ENCODE peak calls at places on chromosomes 11 and 22, in ten cellular contexts. L, B, T, P, X, G, I, K, F and J are unnamed samples. For H3K9me3 and H3K4me1, the result is how much of the 10 kb centered on the place peaks cover.

GRCh38 chr11:105152556-105152955 is 13.0 kb upstream of the CARD18 start:
- DNase-seq in K (no peak), P (no peak), I (no peak), X (no peak), T (no peak), B (no peak), G (no peak), F (no peak), L (no peak), J (no peak)

GRCh38 chr11:67300756-67301312 is 2.5 kb upstream of the SSH3 start:
- DNase-seq in G (no peak), F (peak), X (no peak), P (peak), L (no peak), I (no peak), K (peak), T (no peak), B (peak), J (no peak)

GRCh38 chr11:17601206-17602075 is 54.4 kb downstream of the OTOG start:
- DNase-seq in F (no peak), B (peak), G (no peak), T (no peak), L (peak), I (no peak), K (no peak), P (no peak), X (peak), J (no peak)

GRCh38 chr11:128207861-128208321 is 379.5 kb downstream of the ETS1 start:
- DNase-seq in I (no peak), F (no peak), K (no peak), X (no peak), P (no peak), L (no peak), G (peak), T (no peak), B (no peak), J (no peak)

GRCh38 chr22:37256075-37256726 is 12.1 kb upstream of the RAC2 start:
- DNase-seq in T (no peak), L (no peak), K (no peak), X (no peak), F (no peak), P (no peak), G (no peak), B (no peak), I (no peak), J (no peak)

GRCh38 chr11:17714356-17714854 is 5.0 kb upstream of the MYOD1 start:
- DNase-seq in K (no peak), L (no peak), P (no peak), B (no peak), T (no peak), X (no peak), I (no peak), G (no peak), F (no peak), J (no peak)

GRCh38 chr11:128334311-128335044 is 252.9 kb downstream of the ETS1 start:
- DNase-seq in G (no peak), I (no peak), L (no peak), K (no peak), X (no peak), T (no peak), B (peak), F (no peak), P (peak), J (peak)

GRCh38 chr11:118132385-118133151 is 20.1 kb downstream of the SCN4B start:
- DNase-seq in F (no peak), G (no peak), P (no peak), L (peak), T (no peak), X (no peak), K (no peak), B (peak), I (no peak), J (no peak)

GRCh38 chr11:61861634-61862033 is 29.7 kb downstream of the FADS3 start:
- DNase-seq in P (no peak), L (no peak), G (no peak), I (no peak), X (no peak), T (no peak), B (no peak), K (no peak), F (no peak), J (no peak)

GRCh38 chr22:19287076-19287724 is 4.3 kb downstream of the CLTCL1 start:
- DNase-seq in L (no peak), I (no peak), K (no peak), T (no peak), P (no peak), X (no peak), G (no peak), F (no peak), B (no peak), J (no peak)

GRCh38 chr22:41582694-41583093 is 6.9 kb downstream of the PMM1 start:
- DNase-seq in L (no peak), F (no peak), P (no peak), G (no peak), B (no peak), K (no peak), T (no peak), X (no peak), I (no peak), J (no peak)

GRCh38 chr11:56513280-56513679 is 22.1 kb upstream of the OR5M8 start:
- DNase-seq in G (no peak), P (no peak), I (no peak), X (no peak), F (no peak), B (no peak), L (no peak), T (no peak), K (no peak), J (no peak)

GRCh38 chr11:112044961-112045360 is 19.8 kb downstream of the DLAT start:
- DNase-seq in X (peak), T (no peak), P (no peak), L (no peak), I (no peak), G (no peak), B (no peak), F (no peak), K (no peak), J (no peak)

GRCh38 chr11:92180664-92181251 is 43.9 kb upstream of the FAT3 start:
- DNase-seq in P (no peak), F (no peak), B (no peak), G (no peak), I (no peak), L (no peak), T (no peak), X (no peak), K (no peak), J (no peak)

GRCh38 chr11:94297967-94298576 is 6.3 kb upstream of the IZUMO1R start:
- DNase-seq in T (no peak), X (no peak), K (no peak), I (no peak), P (no peak), B (no peak), G (no peak), L (no peak), F (no peak), J (no peak)

GRCh38 chr11:103700605-103701004 is 335.8 kb upstream of the DDI1 start:
- DNase-seq in G (no peak), B (no peak), X (no peak), F (no peak), K (no peak), P (no peak), L (no peak), I (no peak), T (no peak), J (no peak)

GRCh38 chr11:10722307-10722706 is 28.7 kb upstream of the CTR9 start:
- DNase-seq in L (no peak), X (no peak), P (no peak), G (no peak), T (peak), K (no peak), I (no peak), F (no peak), B (no peak), J (no peak)

GRCh38 chr22:36419177-36419911 is 31.6 kb upstream of the MYH9 start:
- DNase-seq in P (no peak), X (peak), K (peak), G (no peak), L (no peak), T (no peak), B (peak), I (no peak), F (peak), J (peak)

GRCh38 chr11:367956-368413 is 1.3 kb upstream of the B4GALNT4 start:
- DNase-seq in B (no peak), X (no peak), L (no peak), I (no peak), K (no peak), F (no peak), P (no peak), G (no peak), T (peak), J (no peak)

GRCh38 chr11:40118780-40119179 is 1340.7 kb downstream of the LRRC4C start:
- DNase-seq in B (no peak), L (peak), X (no peak), T (no peak), G (no peak), K (no peak), I (no peak), P (no peak), F (no peak), J (no peak)

GRCh38 chr22:37014835-37015586 is 4.2 kb downstream of the TST start:
- DNase-seq in T (no peak), F (peak), P (no peak), K (no peak), B (no peak), X (no peak), I (no peak), G (no peak), L (peak), J (peak)

DNA sequence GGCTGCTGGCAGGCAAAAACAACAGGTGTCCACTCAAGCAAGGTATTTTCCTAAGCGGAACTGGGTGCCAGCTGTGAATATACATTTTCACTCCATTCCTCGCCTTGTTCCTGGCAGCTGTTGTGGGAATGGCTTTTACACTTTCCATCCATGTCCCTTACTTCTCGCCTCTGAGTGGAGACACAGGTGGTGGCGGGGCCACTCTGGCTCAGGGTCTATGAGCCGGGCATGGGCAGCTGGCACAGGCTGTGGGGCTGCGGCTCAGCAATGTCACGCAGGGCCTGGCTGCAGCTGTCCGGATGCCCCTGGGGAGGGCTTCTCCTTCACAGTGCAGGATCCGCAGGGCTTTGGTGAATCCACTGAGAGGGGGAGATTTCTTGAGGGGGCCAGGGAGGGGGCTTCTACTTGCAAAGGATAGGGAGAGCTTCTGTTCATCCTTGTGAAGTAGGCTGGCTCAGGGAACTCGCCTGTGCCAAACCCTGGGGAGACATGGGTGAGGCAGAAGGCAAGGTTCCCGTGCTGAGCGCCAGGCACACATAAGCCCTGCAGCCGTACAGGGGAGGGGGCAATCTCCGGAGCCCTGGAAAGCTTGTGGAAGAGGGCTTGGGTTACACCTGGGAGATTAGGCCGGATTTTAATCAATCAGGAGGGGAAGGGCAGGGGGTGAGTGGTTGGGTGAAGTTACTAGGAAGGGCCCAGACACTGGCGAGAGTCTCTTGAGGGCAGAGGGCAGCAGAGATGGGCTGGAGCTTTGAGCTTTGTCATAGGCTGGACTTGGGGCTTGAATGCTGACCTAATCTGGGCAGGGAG is 45.7 kb downstream of the KCNQ1OT1 start:
- DNase-seq in G (no peak), X (no peak), F (no peak), I (no peak), B (no peak), T (peak), P (peak), L (no peak), K (no peak), J (no peak)
- H3K9me3 ChIP-seq in G (half or more), X (under half), F (under half), I (half or more), B (under half), T (under half), P (under half), L (under half), K (half or more), J (under half)

DNA sequence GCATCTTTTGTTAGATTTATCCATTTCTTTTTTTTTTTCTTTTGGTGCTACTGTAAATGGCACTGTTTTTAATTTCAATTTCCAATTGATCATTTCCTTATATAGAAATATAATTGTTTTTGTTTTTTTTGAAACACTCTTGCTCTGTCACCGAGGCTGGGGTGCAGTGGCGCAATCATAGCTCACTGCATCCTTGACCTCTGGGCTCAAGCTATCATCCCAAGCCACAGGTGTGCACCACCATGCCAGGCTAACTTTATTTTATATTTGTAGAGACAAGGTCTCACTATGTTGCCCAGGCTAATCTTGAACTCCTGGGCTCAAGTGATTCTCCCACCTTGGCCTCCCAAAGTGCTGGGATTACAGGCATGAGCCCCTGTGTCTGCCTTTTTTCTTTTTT is 16.4 kb downstream of the FRMD8 start:
- DNase-seq in I (no peak), T (no peak), X (no peak), B (no peak), P (no peak), K (no peak), G (no peak), L (no peak), F (no peak), J (no peak)
- H3K4me1 ChIP-seq in I (under half), T (under half), X (under half), B (under half), P (under half), K (under half), G (under half), L (under half), F (under half), J (under half)

GRCh38 chr22:42887114-42887513 is 30.0 kb upstream of the ARFGAP3 start:
- DNase-seq in X (no peak), B (no peak), T (no peak), K (no peak), P (no peak), I (no peak), L (no peak), F (no peak), G (no peak), J (no peak)
- TF ChIP-seq EP300 in X (no peak), B (no peak), T (no peak), K (no peak), P (no peak), I (no peak), L (no peak), F (no peak), G (no peak), J (no peak)

GRCh38 chr22:47460870-47461269 is 698.4 kb downstream of the TBC1D22A start:
- DNase-seq in B (no peak), K (no peak), T (no peak), X (no peak), I (no peak), P (no peak), G (no peak), F (no peak), L (no peak), J (no peak)

GRCh38 chr22:47465222-47465621 is 702.8 kb downstream of the TBC1D22A start:
- DNase-seq in F (no peak), G (no peak), I (no peak), T (no peak), X (no peak), P (no peak), K (no peak), L (no peak), B (no peak), J (no peak)

GRCh38 chr22:47458348-47458747 is 695.9 kb downstream of the TBC1D22A start:
- DNase-seq in F (no peak), T (no peak), B (no peak), X (no peak), P (no peak), G (no peak), L (no peak), I (no peak), K (no peak), J (no peak)

GRCh38 chr22:47465809-47466208 is 703.4 kb downstream of the TBC1D22A start:
- DNase-seq in L (no peak), F (no peak), X (no peak), T (no peak), I (no peak), P (no peak), B (no peak), G (no peak), K (no peak), J (no peak)

DNA sequence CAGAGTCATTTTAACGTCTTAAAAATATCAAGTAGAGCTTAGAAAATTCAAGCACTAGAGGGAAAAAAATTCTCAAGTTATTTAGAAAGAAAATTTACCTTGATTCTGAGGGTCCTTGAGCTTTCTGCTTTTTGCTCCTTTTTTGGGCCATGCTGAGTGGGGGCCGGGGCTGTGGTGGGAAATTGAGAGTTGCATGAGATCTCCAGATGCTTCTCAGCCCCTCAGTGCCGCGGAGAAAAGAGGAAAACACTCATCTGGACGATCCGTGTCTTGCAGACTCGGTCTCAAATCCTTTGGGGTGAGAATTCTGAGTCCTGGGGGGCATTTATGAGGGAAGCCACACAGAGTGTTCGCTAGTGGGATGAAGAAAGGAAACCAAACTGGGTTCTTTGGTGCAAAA is 700.8 kb downstream of the TBC1D22A start:
- DNase-seq in P (no peak), I (no peak), L (no peak), F (no peak), X (no peak), T (no peak), G (no peak), B (no peak), K (no peak), J (no peak)
- H3K9me3 ChIP-seq in P (under half), I (half or more), L (under half), F (under half), X (under half), T (under half), G (under half), B (under half), K (under half), J (under half)

GRCh38 chr22:50544746-50545253 is 899 bp upstream of the KLHDC7B start:
- DNase-seq in I (no peak), B (no peak), P (no peak), G (no peak), L (peak), X (no peak), F (peak), T (no peak), K (no peak), J (no peak)
- H3K4me1 ChIP-seq in I (under half), B (under half), P (half or more), G (half or more), L (under half), X (under half), F (under half), T (under half), K (under half), J (under half)

GRCh38 chr11:84412862-84413261 is 1126.7 kb upstream of the CCDC90B start:
- DNase-seq in T (no peak), B (no peak), I (no peak), K (no peak), G (no peak), X (no peak), P (no peak), L (no peak), F (no peak), J (no peak)

GRCh38 chr11:84414936-84415335 is 1128.8 kb upstream of the CCDC90B start:
- DNase-seq in G (no peak), K (no peak), X (no peak), B (no peak), T (no peak), P (no peak), L (no peak), I (no peak), F (no peak), J (no peak)

GRCh38 chr11:84408946-84409411 is 1122.8 kb upstream of the CCDC90B start:
- DNase-seq in P (no peak), T (no peak), B (no peak), L (no peak), I (no peak), G (no peak), X (no peak), K (no peak), F (no peak), J (no peak)

GRCh38 chr11:84413547-84413946 is 1127.4 kb upstream of the CCDC90B start:
- DNase-seq in T (no peak), P (no peak), B (no peak), I (no peak), F (no peak), L (no peak), X (no peak), G (no peak), K (no peak), J (no peak)
- TF ChIP-seq EP300 in T (no peak), P (no peak), B (no peak), I (no peak), F (no peak), L (no peak), X (no peak), G (no peak), K (no peak), J (no peak)